ENCODE peak calls at places on chromosomes 3 and 15, in nine cellular contexts. One of them, this sample, is unnamed.

GRCh38 chr3:161038725-161039124 is 66.4 kb downstream of the B3GALNT1 start:
- DNase-seq in pancreas: no peak
- DNase-seq in fibroblast of mammary gland: no peak
- DNase-seq in fibroblast of lung: no peak
- DNase-seq in GM12865: no peak
- DNase-seq in tibial nerve: no peak
- DNase-seq in right atrium auricular region: no peak
- DNase-seq in psoas muscle: no peak
- DNase-seq in heart left ventricle: no peak
- DNase-seq in this sample: peak; percentile 52

GRCh38 chr3:17740703-17741102 is 1.7 kb downstream of the TBC1D5 start:
- DNase-seq in pancreas: no peak
- DNase-seq in fibroblast of mammary gland: peak; percentile 59
- DNase-seq in psoas muscle: no peak
- DNase-seq in right atrium auricular region: no peak
- DNase-seq in heart left ventricle: no peak
- DNase-seq in tibial nerve: no peak
- DNase-seq in GM12865: peak; percentile 44
- DNase-seq in fibroblast of lung: peak; percentile 52
- DNase-seq in this sample: peak; percentile 50

GRCh38 chr15:27762471-27762870 is 336.6 kb downstream of the OCA2 start:
- DNase-seq in tibial nerve: no peak
- DNase-seq in psoas muscle: no peak
- DNase-seq in fibroblast of mammary gland: no peak
- DNase-seq in heart left ventricle: no peak
- DNase-seq in right atrium auricular region: no peak
- DNase-seq in pancreas: no peak
- DNase-seq in GM12865: no peak
- DNase-seq in fibroblast of lung: no peak
- DNase-seq in this sample: no peak

GRCh38 chr15:34214135-34214534 is 4.2 kb upstream of the KATNBL1 start:
- DNase-seq in psoas muscle: no peak
- DNase-seq in fibroblast of mammary gland: no peak
- DNase-seq in heart left ventricle: no peak
- DNase-seq in pancreas: no peak
- DNase-seq in GM12865: no peak
- DNase-seq in fibroblast of lung: no peak
- DNase-seq in right atrium auricular region: no peak
- DNase-seq in tibial nerve: no peak
- DNase-seq in this sample: no peak

GRCh38 chr3:13314877-13315276 is 105.2 kb downstream of the NUP210 start:
- DNase-seq in pancreas: no peak
- DNase-seq in heart left ventricle: no peak
- DNase-seq in fibroblast of lung: no peak
- DNase-seq in fibroblast of mammary gland: no peak
- DNase-seq in right atrium auricular region: no peak
- DNase-seq in tibial nerve: no peak
- DNase-seq in GM12865: no peak
- DNase-seq in psoas muscle: no peak
- DNase-seq in this sample: no peak

GRCh38 chr15:63502843-63503738 is 1.3 kb upstream of the USP3 start:
- DNase-seq in heart left ventricle: peak; percentile 92
- DNase-seq in pancreas: peak; percentile 86
- DNase-seq in GM12865: peak; percentile 98
- DNase-seq in right atrium auricular region: peak; percentile 97
- DNase-seq in fibroblast of mammary gland: peak; percentile 98
- DNase-seq in fibroblast of lung: peak; percentile 97
- DNase-seq in tibial nerve: peak; percentile 81
- DNase-seq in psoas muscle: peak; percentile 95
- DNase-seq in this sample: peak; percentile 98

GRCh38 chr3:151460774-151461450 is at the start of gene IGSF10:
- DNase-seq in GM12865: no peak
- DNase-seq in pancreas: peak; percentile 70
- DNase-seq in fibroblast of mammary gland: no peak
- DNase-seq in fibroblast of lung: no peak
- DNase-seq in tibial nerve: no peak
- DNase-seq in right atrium auricular region: no peak
- DNase-seq in heart left ventricle: no peak
- DNase-seq in psoas muscle: no peak
- DNase-seq in this sample: peak; percentile 7

GRCh38 chr3:10351013-10351735 is 30.3 kb upstream of the SEC13 start:
- DNase-seq in GM12865: peak; percentile 31
- DNase-seq in right atrium auricular region: no peak
- DNase-seq in fibroblast of mammary gland: no peak
- DNase-seq in heart left ventricle: no peak
- DNase-seq in psoas muscle: peak; percentile 23
- DNase-seq in fibroblast of lung: no peak
- DNase-seq in tibial nerve: no peak
- DNase-seq in pancreas: peak; percentile 26
- DNase-seq in this sample: no peak

GRCh38 chr15:20348291-20348899 is 193.2 kb downstream of the GOLGA6L6 start:
- DNase-seq in GM12865: no peak
- DNase-seq in fibroblast of lung: no peak
- DNase-seq in tibial nerve: no peak
- DNase-seq in fibroblast of mammary gland: no peak
- DNase-seq in right atrium auricular region: no peak
- DNase-seq in psoas muscle: no peak
- DNase-seq in pancreas: no peak
- DNase-seq in heart left ventricle: no peak
- DNase-seq in this sample: no peak

DNA sequence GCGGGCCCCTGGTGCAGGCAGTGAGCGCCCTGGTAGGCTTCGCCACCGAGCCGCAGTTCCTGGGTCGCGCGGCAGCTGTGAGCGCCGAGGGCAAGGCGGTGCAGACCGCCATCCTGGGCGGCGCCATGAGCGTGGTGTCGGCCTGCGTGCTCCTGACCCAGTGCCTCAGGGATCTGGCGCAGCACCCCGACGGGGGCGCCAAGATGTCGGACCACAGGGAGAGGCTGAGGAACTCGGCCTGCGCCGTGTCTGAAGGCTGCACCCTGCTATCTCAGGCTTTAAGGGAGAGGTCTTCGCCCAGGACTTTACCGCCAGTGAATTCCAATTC is 2.3 kb downstream of the TLNRD1 start:
- DNase-seq in GM12865: no peak
- DNase-seq in tibial nerve: no peak
- DNase-seq in psoas muscle: no peak
- DNase-seq in fibroblast of mammary gland: no peak
- DNase-seq in pancreas: no peak
- DNase-seq in right atrium auricular region: no peak
- DNase-seq in fibroblast of lung: no peak
- DNase-seq in heart left ventricle: no peak
- DNase-seq in this sample: no peak
- H3K4me3 ChIP-seq in GM12865: no peak overlapping the region
- H3K4me3 ChIP-seq in tibial nerve: peak overlapping the region; percentile 94
- H3K4me3 ChIP-seq in psoas muscle: peak overlapping the region; percentile 84
- H3K4me3 ChIP-seq in fibroblast of mammary gland: peak overlapping the region; percentile 13
- H3K4me3 ChIP-seq in pancreas: no peak overlapping the region
- H3K4me3 ChIP-seq in right atrium auricular region: peak overlapping the region; percentile 79
- H3K4me3 ChIP-seq in fibroblast of lung: no peak overlapping the region
- H3K4me3 ChIP-seq in heart left ventricle: peak overlapping the region; percentile 72
- H3K4me3 ChIP-seq in this sample: peak overlapping the region; percentile 90

DNA sequence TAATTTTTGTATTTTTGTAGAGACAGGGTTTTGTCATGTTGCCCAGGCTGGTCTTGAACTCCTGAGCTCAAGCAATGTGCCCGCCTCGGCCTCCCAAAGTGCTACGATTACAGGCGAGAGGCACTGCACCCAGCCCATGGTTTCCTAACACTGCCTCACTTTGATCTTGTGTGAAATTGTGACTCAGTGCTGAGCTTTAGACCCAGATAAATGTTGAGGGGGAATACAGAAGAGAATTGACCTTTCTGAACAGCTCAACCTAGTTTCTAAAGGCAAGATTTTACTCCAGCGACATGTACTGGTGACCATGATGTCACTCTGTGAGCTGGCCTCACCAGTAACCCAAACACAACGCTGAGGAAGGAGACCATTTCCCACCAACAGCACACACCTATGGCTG is 73.5 kb downstream of the ATP1B3 start:
- DNase-seq in fibroblast of lung: no peak
- DNase-seq in GM12865: no peak
- DNase-seq in tibial nerve: no peak
- DNase-seq in pancreas: no peak
- DNase-seq in psoas muscle: no peak
- DNase-seq in right atrium auricular region: no peak
- DNase-seq in heart left ventricle: no peak
- DNase-seq in fibroblast of mammary gland: no peak
- DNase-seq in this sample: no peak
- TF ChIP-seq CTCF in fibroblast of lung: no peak
- TF ChIP-seq CTCF in GM12865: no peak
- TF ChIP-seq CTCF in tibial nerve: no peak
- TF ChIP-seq CTCF in pancreas: no peak
- TF ChIP-seq CTCF in psoas muscle: no peak
- TF ChIP-seq CTCF in right atrium auricular region: no peak
- TF ChIP-seq CTCF in heart left ventricle: no peak
- TF ChIP-seq CTCF in fibroblast of mammary gland: no peak
- TF ChIP-seq CTCF in this sample: no peak

DNA sequence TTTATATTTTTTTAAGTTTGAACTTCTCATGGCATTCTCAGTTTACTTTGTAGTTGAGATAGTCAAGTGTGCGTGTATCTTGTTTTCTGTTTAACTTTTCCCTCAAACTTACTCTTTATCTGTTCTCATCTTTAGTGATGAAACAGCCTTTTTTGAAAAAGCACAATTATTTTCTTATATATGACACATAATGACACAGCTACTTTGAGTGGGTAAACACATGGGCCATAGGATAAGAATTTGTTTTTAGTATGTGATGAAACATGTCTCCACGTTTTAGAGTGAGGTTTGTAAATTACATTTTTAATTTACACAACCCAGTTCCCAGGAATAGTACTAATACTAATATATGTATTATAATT is 3.2 kb downstream of the DIPK2A start:
- DNase-seq in fibroblast of lung: peak; percentile 56
- DNase-seq in right atrium auricular region: no peak
- DNase-seq in pancreas: no peak
- DNase-seq in psoas muscle: no peak
- DNase-seq in heart left ventricle: no peak
- DNase-seq in tibial nerve: no peak
- DNase-seq in GM12865: no peak
- DNase-seq in fibroblast of mammary gland: peak; percentile 57
- DNase-seq in this sample: peak; percentile 34
- H3K4me3 ChIP-seq in fibroblast of lung: peak overlapping the region; percentile 91
- H3K4me3 ChIP-seq in right atrium auricular region: peak overlapping the region; percentile 97
- H3K4me3 ChIP-seq in pancreas: no peak overlapping the region
- H3K4me3 ChIP-seq in psoas muscle: peak overlapping the region; percentile 77
- H3K4me3 ChIP-seq in heart left ventricle: peak overlapping the region; percentile 82
- H3K4me3 ChIP-seq in tibial nerve: peak overlapping the region; percentile 96
- H3K4me3 ChIP-seq in GM12865: peak overlapping the region; percentile 97
- H3K4me3 ChIP-seq in fibroblast of mammary gland: peak overlapping the region; percentile 88
- H3K4me3 ChIP-seq in this sample: peak overlapping the region; percentile 58

DNA sequence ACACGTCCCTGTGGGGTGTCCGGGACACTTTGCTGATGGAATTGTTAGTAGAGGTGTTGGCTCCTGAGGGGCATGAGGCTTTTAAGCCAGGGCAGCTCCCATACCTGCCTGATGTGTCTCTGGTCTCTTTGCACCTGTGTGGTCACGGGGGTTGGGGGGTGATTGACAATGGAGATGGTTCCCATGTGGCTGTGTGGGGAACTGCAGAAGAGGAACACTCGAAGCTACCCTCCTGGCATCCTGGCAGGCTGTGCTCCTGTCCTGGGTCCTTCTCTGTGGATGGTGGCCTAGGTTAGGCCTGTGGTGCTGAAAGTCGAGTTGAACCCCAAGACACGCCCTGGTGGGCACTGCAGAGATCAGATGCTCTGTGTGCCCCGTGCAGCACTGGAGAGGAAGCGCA is 73.4 kb downstream of the HMCES start:
- DNase-seq in fibroblast of lung: no peak
- DNase-seq in psoas muscle: no peak
- DNase-seq in pancreas: no peak
- DNase-seq in tibial nerve: no peak
- DNase-seq in GM12865: peak; percentile 8
- DNase-seq in heart left ventricle: no peak
- DNase-seq in right atrium auricular region: no peak
- DNase-seq in fibroblast of mammary gland: no peak
- DNase-seq in this sample: no peak
- TF ChIP-seq CTCF in fibroblast of lung: no peak
- TF ChIP-seq CTCF in psoas muscle: no peak
- TF ChIP-seq CTCF in pancreas: no peak
- TF ChIP-seq CTCF in tibial nerve: no peak
- TF ChIP-seq CTCF in GM12865: peak; percentile 25
- TF ChIP-seq CTCF in heart left ventricle: no peak
- TF ChIP-seq CTCF in right atrium auricular region: no peak
- TF ChIP-seq CTCF in fibroblast of mammary gland: peak; percentile 4
- TF ChIP-seq CTCF in this sample: peak; percentile 17

GRCh38 chr15:50876989-50877360 is 31.5 kb upstream of the AP4E1 start:
- DNase-seq in heart left ventricle: peak; percentile 51
- DNase-seq in tibial nerve: peak; percentile 59
- DNase-seq in GM12865: peak; percentile 86
- DNase-seq in psoas muscle: no peak
- DNase-seq in pancreas: no peak
- DNase-seq in fibroblast of mammary gland: peak; percentile 89
- DNase-seq in fibroblast of lung: peak; percentile 89
- DNase-seq in right atrium auricular region: peak; percentile 85
- DNase-seq in this sample: peak; percentile 95
- H3K4me3 ChIP-seq in heart left ventricle: peak overlapping the region; percentile 48
- H3K4me3 ChIP-seq in tibial nerve: peak overlapping the region; percentile 16
- H3K4me3 ChIP-seq in GM12865: peak overlapping the region; percentile 62
- H3K4me3 ChIP-seq in psoas muscle: peak overlapping the region; percentile 58
- H3K4me3 ChIP-seq in pancreas: no peak overlapping the region
- H3K4me3 ChIP-seq in fibroblast of mammary gland: peak overlapping the region; percentile 59
- H3K4me3 ChIP-seq in fibroblast of lung: peak overlapping the region; percentile 74
- H3K4me3 ChIP-seq in right atrium auricular region: peak overlapping the region; percentile 46
- H3K4me3 ChIP-seq in this sample: peak overlapping the region; percentile 48

GRCh38 chr3:84958495-84959469 is at the start of gene CADM2:
- DNase-seq in heart left ventricle: peak; percentile 89
- DNase-seq in psoas muscle: peak; percentile 94
- DNase-seq in fibroblast of mammary gland: peak; percentile 52
- DNase-seq in tibial nerve: peak; percentile 81
- DNase-seq in GM12865: peak; percentile 65
- DNase-seq in pancreas: peak; percentile 90
- DNase-seq in fibroblast of lung: peak; percentile 77
- DNase-seq in right atrium auricular region: peak; percentile 90
- DNase-seq in this sample: peak; percentile 71
- TF ChIP-seq CTCF in heart left ventricle: no peak
- TF ChIP-seq CTCF in psoas muscle: peak; percentile 28
- TF ChIP-seq CTCF in fibroblast of mammary gland: no peak
- TF ChIP-seq CTCF in tibial nerve: peak; percentile 53
- TF ChIP-seq CTCF in GM12865: no peak
- TF ChIP-seq CTCF in pancreas: no peak
- TF ChIP-seq CTCF in fibroblast of lung: peak; percentile 29
- TF ChIP-seq CTCF in right atrium auricular region: peak; percentile 59
- TF ChIP-seq CTCF in this sample: no peak

GRCh38 chr15:29656636-29657475 is 165.4 kb downstream of the TJP1 start:
- DNase-seq in pancreas: no peak
- DNase-seq in GM12865: no peak
- DNase-seq in fibroblast of mammary gland: no peak
- DNase-seq in right atrium auricular region: no peak
- DNase-seq in tibial nerve: no peak
- DNase-seq in fibroblast of lung: no peak
- DNase-seq in psoas muscle: no peak
- DNase-seq in heart left ventricle: no peak
- DNase-seq in this sample: peak; percentile 36
- H3K4me3 ChIP-seq in pancreas: no peak overlapping the region
- H3K4me3 ChIP-seq in GM12865: no peak overlapping the region
- H3K4me3 ChIP-seq in fibroblast of mammary gland: no peak overlapping the region
- H3K4me3 ChIP-seq in right atrium auricular region: no peak overlapping the region
- H3K4me3 ChIP-seq in tibial nerve: no peak overlapping the region
- H3K4me3 ChIP-seq in fibroblast of lung: no peak overlapping the region
- H3K4me3 ChIP-seq in psoas muscle: no peak overlapping the region
- H3K4me3 ChIP-seq in heart left ventricle: no peak overlapping the region
- H3K4me3 ChIP-seq in this sample: no peak overlapping the region